ENCODE peak calls at places on chromosomes 5 and 9, in eight cellular contexts. One of them, this sample, is unnamed.

GRCh38 chr9:20207161-20207560 is 415.1 kb downstream of the MLLT3 start:
- DNase-seq in SJSA1: no peak
- DNase-seq in left ventricle myocardium inferior: no peak
- DNase-seq in substantia nigra: no peak
- DNase-seq in stomach: no peak
- DNase-seq in RWPE1: no peak
- DNase-seq in K562: no peak
- DNase-seq in ascending aorta: no peak
- DNase-seq in this sample: no peak

GRCh38 chr5:124446125-124446524 is 300.3 kb downstream of the ZNF608 start:
- DNase-seq in SJSA1: no peak
- DNase-seq in left ventricle myocardium inferior: no peak
- DNase-seq in substantia nigra: no peak
- DNase-seq in stomach: no peak
- DNase-seq in RWPE1: no peak
- DNase-seq in K562: no peak
- DNase-seq in ascending aorta: no peak
- DNase-seq in this sample: no peak

GRCh38 chr9:124839612-124840299 is 13.5 kb upstream of the WDR38 start:
- DNase-seq in SJSA1: no peak
- DNase-seq in left ventricle myocardium inferior: no peak
- DNase-seq in substantia nigra: no peak
- DNase-seq in stomach: no peak
- DNase-seq in RWPE1: no peak
- DNase-seq in K562: peak
- DNase-seq in ascending aorta: no peak
- DNase-seq in this sample: no peak

GRCh38 chr5:132269635-132270344 is 12.3 kb downstream of the PDLIM4 start:
- DNase-seq in SJSA1: no peak
- DNase-seq in left ventricle myocardium inferior: no peak
- DNase-seq in substantia nigra: no peak
- DNase-seq in stomach: no peak
- DNase-seq in RWPE1: no peak
- DNase-seq in K562: no peak
- DNase-seq in ascending aorta: no peak
- DNase-seq in this sample: no peak

GRCh38 chr5:38672059-38672791 is 115.8 kb upstream of the LIFR start:
- DNase-seq in SJSA1: peak
- DNase-seq in left ventricle myocardium inferior: no peak
- DNase-seq in substantia nigra: no peak
- DNase-seq in stomach: no peak
- DNase-seq in RWPE1: peak
- DNase-seq in K562: no peak
- DNase-seq in ascending aorta: no peak
- DNase-seq in this sample: peak

GRCh38 chr9:123283455-123283854 is 15.1 kb upstream of the STRBP start:
- DNase-seq in SJSA1: no peak
- DNase-seq in left ventricle myocardium inferior: no peak
- DNase-seq in substantia nigra: no peak
- DNase-seq in stomach: no peak
- DNase-seq in RWPE1: no peak
- DNase-seq in K562: no peak
- DNase-seq in ascending aorta: no peak
- DNase-seq in this sample: no peak

GRCh38 chr5:125065736-125066135 is 319.3 kb upstream of the ZNF608 start:
- DNase-seq in SJSA1: no peak
- DNase-seq in left ventricle myocardium inferior: no peak
- DNase-seq in substantia nigra: no peak
- DNase-seq in stomach: no peak
- DNase-seq in RWPE1: no peak
- DNase-seq in K562: no peak
- DNase-seq in ascending aorta: no peak
- DNase-seq in this sample: no peak

GRCh38 chr5:76927961-76928360 is 24.9 kb upstream of the CRHBP start:
- DNase-seq in SJSA1: no peak
- DNase-seq in left ventricle myocardium inferior: no peak
- DNase-seq in substantia nigra: no peak
- DNase-seq in stomach: no peak
- DNase-seq in RWPE1: no peak
- DNase-seq in K562: no peak
- DNase-seq in ascending aorta: no peak
- DNase-seq in this sample: no peak

GRCh38 chr9:87309236-87309635 is 188.4 kb upstream of the DAPK1 start:
- DNase-seq in SJSA1: no peak
- DNase-seq in left ventricle myocardium inferior: no peak
- DNase-seq in substantia nigra: no peak
- DNase-seq in stomach: no peak
- DNase-seq in RWPE1: no peak
- DNase-seq in K562: no peak
- DNase-seq in ascending aorta: no peak
- DNase-seq in this sample: no peak

GRCh38 chr9:114287001-114287762 is 35.7 kb upstream of the ORM1 start:
- DNase-seq in SJSA1: no peak
- DNase-seq in left ventricle myocardium inferior: peak
- DNase-seq in substantia nigra: no peak
- DNase-seq in stomach: no peak
- DNase-seq in RWPE1: no peak
- DNase-seq in K562: no peak
- DNase-seq in ascending aorta: peak
- DNase-seq in this sample: no peak

GRCh38 chr9:18142964-18143363 is 331.0 kb upstream of the ADAMTSL1 start:
- DNase-seq in SJSA1: no peak
- DNase-seq in left ventricle myocardium inferior: no peak
- DNase-seq in substantia nigra: no peak
- DNase-seq in stomach: no peak
- DNase-seq in RWPE1: no peak
- DNase-seq in K562: no peak
- DNase-seq in ascending aorta: no peak
- DNase-seq in this sample: no peak

GRCh38 chr5:178364326-178364675 is 131.7 kb upstream of the PHYKPL start:
- DNase-seq in SJSA1: no peak
- DNase-seq in left ventricle myocardium inferior: no peak
- DNase-seq in substantia nigra: no peak
- DNase-seq in stomach: no peak
- DNase-seq in RWPE1: no peak
- DNase-seq in K562: no peak
- DNase-seq in ascending aorta: no peak
- DNase-seq in this sample: no peak
- H3K27ac ChIP-seq in SJSA1: no peak
- H3K27ac ChIP-seq in left ventricle myocardium inferior: no peak
- H3K27ac ChIP-seq in substantia nigra: no peak
- H3K27ac ChIP-seq in stomach: no peak
- H3K27ac ChIP-seq in RWPE1: no peak
- H3K27ac ChIP-seq in K562: no peak
- H3K27ac ChIP-seq in ascending aorta: no peak
- H3K27ac ChIP-seq in this sample: no peak

DNA sequence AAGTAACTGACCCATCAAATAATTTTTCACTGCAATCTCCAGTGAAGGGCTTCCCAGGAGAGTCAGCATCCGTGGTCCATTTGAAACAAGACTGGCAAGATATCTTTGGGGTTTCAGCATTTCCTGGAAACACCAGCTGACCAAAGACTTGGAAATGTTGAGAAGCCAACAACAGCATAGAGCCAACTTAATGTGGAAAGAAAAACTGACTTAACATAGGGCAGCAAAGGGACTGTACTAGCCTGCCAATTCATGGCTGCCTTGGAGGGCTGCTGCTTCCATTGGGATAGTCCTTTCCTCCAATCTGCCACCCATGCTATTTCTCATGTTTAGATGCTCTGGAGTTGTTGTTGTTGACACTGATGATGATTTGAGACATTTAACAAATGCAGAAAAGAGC is 76.5 kb upstream of the SPDL1 start:
- DNase-seq in SJSA1: no peak
- DNase-seq in left ventricle myocardium inferior: no peak
- DNase-seq in substantia nigra: no peak
- DNase-seq in stomach: no peak
- DNase-seq in RWPE1: no peak
- DNase-seq in K562: no peak
- DNase-seq in ascending aorta: no peak
- DNase-seq in this sample: no peak
- H3K27ac ChIP-seq in SJSA1: no peak
- H3K27ac ChIP-seq in left ventricle myocardium inferior: no peak
- H3K27ac ChIP-seq in substantia nigra: no peak
- H3K27ac ChIP-seq in stomach: no peak
- H3K27ac ChIP-seq in RWPE1: no peak
- H3K27ac ChIP-seq in K562: no peak
- H3K27ac ChIP-seq in ascending aorta: no peak
- H3K27ac ChIP-seq in this sample: no peak

GRCh38 chr9:137199411-137200121 is 975 bp downstream of the TPRN start:
- DNase-seq in SJSA1: no peak
- DNase-seq in left ventricle myocardium inferior: no peak
- DNase-seq in substantia nigra: no peak
- DNase-seq in stomach: no peak
- DNase-seq in RWPE1: no peak
- DNase-seq in K562: no peak
- DNase-seq in ascending aorta: no peak
- DNase-seq in this sample: no peak
- H3K27ac ChIP-seq in SJSA1: no peak
- H3K27ac ChIP-seq in left ventricle myocardium inferior: peak
- H3K27ac ChIP-seq in substantia nigra: peak
- H3K27ac ChIP-seq in stomach: peak
- H3K27ac ChIP-seq in RWPE1: peak
- H3K27ac ChIP-seq in K562: no peak
- H3K27ac ChIP-seq in ascending aorta: no peak
- H3K27ac ChIP-seq in this sample: no peak

GRCh38 chr5:33425334-33425733 is 15.4 kb upstream of the TARS1 start:
- DNase-seq in SJSA1: no peak
- DNase-seq in left ventricle myocardium inferior: no peak
- DNase-seq in substantia nigra: no peak
- DNase-seq in stomach: no peak
- DNase-seq in RWPE1: no peak
- DNase-seq in K562: no peak
- DNase-seq in ascending aorta: no peak
- DNase-seq in this sample: no peak

GRCh38 chr5:33433303-33434255 is 7.2 kb upstream of the TARS1 start:
- DNase-seq in SJSA1: no peak
- DNase-seq in left ventricle myocardium inferior: no peak
- DNase-seq in substantia nigra: no peak
- DNase-seq in stomach: no peak
- DNase-seq in RWPE1: no peak
- DNase-seq in K562: no peak
- DNase-seq in ascending aorta: no peak
- DNase-seq in this sample: no peak

GRCh38 chr5:33432656-33433055 is 8.1 kb upstream of the TARS1 start:
- DNase-seq in SJSA1: no peak
- DNase-seq in left ventricle myocardium inferior: no peak
- DNase-seq in substantia nigra: no peak
- DNase-seq in stomach: no peak
- DNase-seq in RWPE1: no peak
- DNase-seq in K562: no peak
- DNase-seq in ascending aorta: no peak
- DNase-seq in this sample: no peak

GRCh38 chr5:33430983-33431382 is 9.8 kb upstream of the TARS1 start:
- DNase-seq in SJSA1: no peak
- DNase-seq in left ventricle myocardium inferior: no peak
- DNase-seq in substantia nigra: no peak
- DNase-seq in stomach: no peak
- DNase-seq in RWPE1: no peak
- DNase-seq in K562: no peak
- DNase-seq in ascending aorta: no peak
- DNase-seq in this sample: no peak
- H3K27ac ChIP-seq in SJSA1: no peak
- H3K27ac ChIP-seq in left ventricle myocardium inferior: no peak
- H3K27ac ChIP-seq in substantia nigra: no peak
- H3K27ac ChIP-seq in stomach: no peak
- H3K27ac ChIP-seq in RWPE1: no peak
- H3K27ac ChIP-seq in K562: no peak
- H3K27ac ChIP-seq in ascending aorta: no peak
- H3K27ac ChIP-seq in this sample: no peak

DNA sequence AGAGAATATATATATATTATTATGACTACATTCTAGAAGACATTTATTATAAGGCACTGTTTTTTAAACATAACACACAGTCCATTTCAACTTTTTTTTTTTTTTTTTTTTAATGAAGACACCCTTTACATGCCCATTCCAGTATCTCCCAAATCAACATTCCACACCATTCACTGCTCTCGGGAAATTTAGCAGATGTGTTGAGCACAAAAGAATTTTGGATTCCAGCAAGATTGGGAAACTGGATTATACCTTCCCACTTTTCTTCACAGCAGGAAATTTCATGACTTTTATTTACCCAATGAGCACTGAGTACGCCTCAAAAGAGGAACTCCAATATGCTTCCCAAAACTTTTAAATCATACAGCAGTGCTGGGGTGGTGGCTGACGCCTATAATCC is 333.6 kb upstream of the DAB2 start:
- DNase-seq in SJSA1: no peak
- DNase-seq in left ventricle myocardium inferior: no peak
- DNase-seq in substantia nigra: no peak
- DNase-seq in stomach: no peak
- DNase-seq in RWPE1: no peak
- DNase-seq in K562: no peak
- DNase-seq in ascending aorta: no peak
- DNase-seq in this sample: no peak
- H3K27ac ChIP-seq in SJSA1: no peak
- H3K27ac ChIP-seq in left ventricle myocardium inferior: no peak
- H3K27ac ChIP-seq in substantia nigra: no peak
- H3K27ac ChIP-seq in stomach: no peak
- H3K27ac ChIP-seq in RWPE1: peak
- H3K27ac ChIP-seq in K562: no peak
- H3K27ac ChIP-seq in ascending aorta: no peak
- H3K27ac ChIP-seq in this sample: no peak

DNA sequence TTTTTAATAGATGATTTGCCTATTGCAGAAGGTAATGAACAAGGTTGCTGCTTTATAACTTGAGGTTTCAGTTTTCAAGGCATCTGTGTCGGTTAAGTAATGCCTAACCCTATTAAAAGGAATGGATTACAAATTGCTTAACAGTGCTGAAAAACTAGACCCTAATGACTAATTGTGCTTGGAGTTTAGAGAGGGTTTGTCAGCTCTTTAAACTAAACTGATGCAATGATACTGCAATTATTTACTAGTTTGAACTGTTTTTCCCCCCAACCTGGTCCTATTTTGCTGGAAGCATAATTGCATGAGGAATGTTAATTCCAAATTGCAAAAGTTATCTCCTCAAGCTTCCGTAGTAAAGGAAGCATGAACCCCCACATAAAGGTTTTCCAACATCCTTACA is 39.3 kb upstream of the TLX3 start:
- DNase-seq in SJSA1: no peak
- DNase-seq in left ventricle myocardium inferior: no peak
- DNase-seq in substantia nigra: no peak
- DNase-seq in stomach: no peak
- DNase-seq in RWPE1: peak
- DNase-seq in K562: no peak
- DNase-seq in ascending aorta: no peak
- DNase-seq in this sample: peak
- H3K27ac ChIP-seq in SJSA1: no peak
- H3K27ac ChIP-seq in left ventricle myocardium inferior: no peak
- H3K27ac ChIP-seq in substantia nigra: no peak
- H3K27ac ChIP-seq in stomach: no peak
- H3K27ac ChIP-seq in RWPE1: no peak
- H3K27ac ChIP-seq in K562: no peak
- H3K27ac ChIP-seq in ascending aorta: no peak
- H3K27ac ChIP-seq in this sample: no peak